ENCODE peak calls at places on chromosomes 4 and X, in five cellular contexts. H is memory B cell; Y is CD4-positive, alpha-beta memory T cell; E is activated CD4-positive, alpha-beta T cell treated with anti-CD3 and anti-CD28 coated beads, Interleukin-2, amount 10 ng/mL, durations not matched to agents 7 days and 5 days; O is body of pancreas. K is an unnamed sample.

GRCh38 chr4:113686950-113687718 is 74.4 kb downstream of the CAMK2D start:
- DNase-seq in H (no peak), Y (no peak), E (peak), O (no peak), K (no peak)

GRCh38 chr4:1171306-1172227 is 816 bp downstream of the SPON2 start:
- DNase-seq in H (peak), Y (peak), E (peak), O (peak), K (no peak)

GRCh38 chr4:24476209-24476781 is 108.1 kb downstream of the DHX15 start:
- DNase-seq in H (no peak), Y (no peak), E (no peak), O (no peak), K (no peak)

GRCh38 chr4:147942729-147943128 is 210.8 kb downstream of the ARHGAP10 start:
- DNase-seq in H (no peak), Y (no peak), E (no peak), O (no peak), K (no peak)

GRCh38 chr4:108620933-108621905 is 843 bp downstream of the RPL34 start:
- DNase-seq in H (peak), Y (no peak), E (no peak), O (no peak), K (no peak)

GRCh38 chrX:15311119-15311518 is 4.3 kb downstream of the ASB11 start:
- DNase-seq in H (no peak), Y (no peak), E (no peak), O (no peak), K (no peak)

GRCh38 chr4:1517592-1518411 is 111.6 kb upstream of the NKX1-1 start:
- DNase-seq in H (no peak), Y (no peak), E (no peak), O (no peak), K (no peak)

GRCh38 chr4:89308161-89308500 is 531 bp upstream of the GPRIN3 start:
- DNase-seq in H (no peak), Y (peak), E (no peak), O (no peak), K (no peak)

GRCh38 chrX:153507484-153508178 is 9.8 kb upstream of the ATP2B3 start:
- DNase-seq in H (peak), Y (peak), E (peak), O (peak), K (peak)

GRCh38 chrX:3803305-3803704 is 89.9 kb upstream of the PRKX start:
- DNase-seq in H (no peak), Y (no peak), E (no peak), O (no peak), K (no peak)

GRCh38 chr4:1337376-1337831 is 9.6 kb upstream of the UVSSA start:
- DNase-seq in H (no peak), Y (no peak), E (peak), O (no peak), K (peak)

GRCh38 chr4:142656178-142656577 is 189.9 kb downstream of the INPP4B start:
- DNase-seq in H (no peak), Y (peak), E (peak), O (no peak), K (peak)

GRCh38 chrX:155997436-155997835 is at the start of gene IL9R:
- DNase-seq in H (no peak), Y (peak), E (peak), O (no peak), K (no peak)

GRCh38 chr4:83890231-83890630 is 354.3 kb downstream of the GPAT3 start:
- DNase-seq in H (no peak), Y (no peak), E (no peak), O (no peak), K (no peak)

GRCh38 chr4:47386592-47387235 is 76.8 kb downstream of the COMMD8 start:
- DNase-seq in H (no peak), Y (no peak), E (no peak), O (no peak), K (no peak)

GRCh38 chr4:16597829-16598228 is 300.6 kb downstream of the LDB2 start:
- DNase-seq in H (no peak), Y (no peak), E (no peak), O (no peak), K (no peak)

GRCh38 chr4:3816983-3817382 is 50.8 kb downstream of the ADRA2C start:
- DNase-seq in H (no peak), Y (no peak), E (no peak), O (no peak), K (no peak)

GRCh38 chrX:47197526-47197925 is 3.9 kb downstream of the UBA1 start:
- DNase-seq in H (no peak), Y (no peak), E (no peak), O (no peak), K (no peak)

GRCh38 chr4:118221193-118221800 is 131.5 kb downstream of the PRSS12 start:
- DNase-seq in H (no peak), Y (no peak), E (no peak), O (no peak), K (no peak)

GRCh38 chr4:106522839-106523238 is 154.3 kb upstream of the GIMD1 start:
- DNase-seq in H (no peak), Y (no peak), E (no peak), O (no peak), K (no peak)

GRCh38 chr4:143307536-143307935 is 29.1 kb upstream of the GAB1 start:
- DNase-seq in H (no peak), Y (no peak), E (no peak), O (no peak), K (no peak)

GRCh38 chr4:24794111-24794860 is 1.1 kb upstream of the SOD3 start:
- DNase-seq in H (no peak), Y (no peak), E (no peak), O (peak), K (no peak)

GRCh38 chr4:148442830-148443549 is 776 bp upstream of the NR3C2 start:
- DNase-seq in H (no peak), Y (no peak), E (no peak), O (no peak), K (no peak)

GRCh38 chrX:122188751-122189150 is 995.3 kb upstream of the GRIA3 start:
- DNase-seq in H (no peak), Y (no peak), E (no peak), O (no peak), K (no peak)

GRCh38 chr4:26032572-26033320 is 118.7 kb downstream of the SMIM20 start:
- DNase-seq in H (no peak), Y (no peak), E (no peak), O (no peak), K (no peak)

GRCh38 chrX:24391843-24392242 is 31.4 kb downstream of the SUPT20HL1 start:
- DNase-seq in H (no peak), Y (no peak), E (no peak), O (no peak), K (no peak)

GRCh38 chr4:64738240-64738639 is 329.0 kb upstream of the TECRL start:
- DNase-seq in H (no peak), Y (no peak), E (no peak), O (no peak), K (no peak)

GRCh38 chr4:24551492-24552330 is 32.6 kb downstream of the DHX15 start:
- DNase-seq in H (no peak), Y (peak), E (no peak), O (no peak), K (no peak)

GRCh38 chr4:173259310-173259709 is 74.8 kb downstream of the HMGB2 start:
- DNase-seq in H (no peak), Y (no peak), E (no peak), O (no peak), K (no peak)

GRCh38 chrX:49177338-49177833 is 5.7 kb downstream of the PLP2 start:
- DNase-seq in H (no peak), Y (no peak), E (no peak), O (no peak), K (peak)

K was measured in Calu3.